ENCODE peak calls at places on chromosome 5, in four cellular contexts. A is hepatocyte, D is endodermal cell, H is tibial artery. L is an unnamed sample.

GRCh38 chr5:36403601-36404311 is 102.1 kb upstream of the RANBP3L start:
- DNase-seq in A (no peak), D (no peak), H (peak; percentile 69), L (no peak)

GRCh38 chr5:138748630-138749081 is 4.6 kb upstream of the CTNNA1 start:
- DNase-seq in A (no peak), D (no peak), H (peak; percentile 75), L (no peak)

GRCh38 chr5:16842916-16843315 is 93.2 kb downstream of the MYO10 start:
- DNase-seq in A (peak; percentile 44), D (no peak), H (no peak), L (no peak)

GRCh38 chr5:77316871-77317661 is 106.6 kb downstream of the PDE8B start:
- DNase-seq in A (no peak), D (no peak), H (no peak), L (no peak)

GRCh38 chr5:66595877-66596790 is at the start of gene MAST4:
- DNase-seq in A (peak; percentile 91), D (peak; percentile 99), H (peak; percentile 66), L (peak; percentile 86)

GRCh38 chr5:173752636-173753035 is 135.5 kb upstream of the CPEB4 start:
- DNase-seq in A (no peak), D (no peak), H (no peak), L (no peak)

GRCh38 chr5:140083650-140084049 is 30.3 kb upstream of the PURA start:
- DNase-seq in A (no peak), D (no peak), H (no peak), L (no peak)

GRCh38 chr5:88674262-88675158 is 208.5 kb downstream of the MEF2C start:
- DNase-seq in A (no peak), D (peak; percentile 89), H (no peak), L (no peak)

GRCh38 chr5:153562189-153562588 is 71.7 kb downstream of the GRIA1 start:
- DNase-seq in A (no peak), D (no peak), H (no peak), L (peak; percentile 72)

GRCh38 chr5:95102687-95103086 is 182.2 kb downstream of the MCTP1 start:
- DNase-seq in A (no peak), D (no peak), H (no peak), L (no peak)

GRCh38 chr5:82156876-82157275 is 121.3 kb downstream of the RPS23 start:
- DNase-seq in A (peak; percentile 19), D (no peak), H (no peak), L (no peak)

GRCh38 chr5:23419115-23419514 is 88.3 kb upstream of the PRDM9 start:
- DNase-seq in A (no peak), D (no peak), H (no peak), L (peak; percentile 83)

GRCh38 chr5:141732417-141732816 is 50.4 kb upstream of the ARAP3 start:
- DNase-seq in A (no peak), D (no peak), H (no peak), L (no peak)

GRCh38 chr5:107523019-107523680 is 147.6 kb downstream of the EFNA5 start:
- DNase-seq in A (no peak), D (no peak), H (no peak), L (peak; percentile 66)

GRCh38 chr5:77076961-77077820 is 9.9 kb downstream of the ZBED3 start:
- DNase-seq in A (peak; percentile 84), D (peak; percentile 94), H (peak; percentile 43), L (peak; percentile 46)

GRCh38 chr5:137572042-137572695 is 73.0 kb upstream of the SPOCK1 start:
- DNase-seq in A (no peak), D (no peak), H (no peak), L (no peak)

GRCh38 chr5:154610321-154611154 is 132.5 kb upstream of the HAND1 start:
- DNase-seq in A (peak; percentile 90), D (peak; percentile 97), H (peak; percentile 60), L (peak; percentile 56)

GRCh38 chr5:179731791-179732411 is 721 bp upstream of the MAML1 start:
- DNase-seq in A (peak; percentile 73), D (peak; percentile 61), H (peak; percentile 35), L (peak; percentile 87)

GRCh38 chr5:131394128-131394527 is 130.3 kb downstream of the CDC42SE2 start:
- DNase-seq in A (peak; percentile 32), D (no peak), H (no peak), L (peak; percentile 9)

GRCh38 chr5:106827061-106827460 is 843.7 kb downstream of the EFNA5 start:
- DNase-seq in A (peak; percentile 5), D (no peak), H (no peak), L (no peak)

GRCh38 chr5:103307470-103307869 is 48.9 kb downstream of the MACIR start:
- DNase-seq in A (no peak), D (no peak), H (no peak), L (no peak)

GRCh38 chr5:10424124-10424731 is 17.5 kb upstream of the ROPN1L start:
- DNase-seq in A (peak; percentile 52), D (peak; percentile 75), H (no peak), L (no peak)

GRCh38 chr5:78497573-78498533 is 137.4 kb downstream of the SCAMP1 start:
- DNase-seq in A (no peak), D (no peak), H (no peak), L (no peak)

DNA sequence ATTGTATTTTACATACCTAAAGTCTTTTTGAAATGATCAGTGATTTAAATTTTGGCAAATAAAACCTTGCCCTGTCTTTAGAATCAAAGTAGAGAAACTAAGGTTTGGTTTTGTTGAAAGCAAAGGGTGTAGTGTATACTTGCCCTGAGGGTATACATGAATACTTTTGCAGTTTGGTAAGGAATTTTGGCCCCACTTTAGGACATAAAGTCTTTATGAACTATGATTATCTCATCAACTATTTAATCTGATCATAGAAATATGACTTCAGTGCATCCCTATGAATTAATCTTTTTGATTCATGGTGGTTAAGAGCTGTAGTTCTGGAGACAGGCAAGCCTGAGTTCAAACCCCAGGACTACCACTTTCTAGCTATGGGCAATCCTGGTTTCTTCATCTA is 17.7 kb downstream of the RAD1 start:
- DNase-seq in A (no peak), D (no peak), H (no peak), L (no peak)
- H3K4me1 ChIP-seq in A (no peaks in the 10 kb centered on the region), D (peaks cover 7% of the 10 kb centered on the region), H (no peaks in the 10 kb centered on the region), L (no peaks in the 10 kb centered on the region)

GRCh38 chr5:149526855-149527590 is 24.2 kb downstream of the CSNK1A1 start:
- DNase-seq in A (no peak), D (no peak), H (no peak), L (no peak)
- H3K27ac ChIP-seq in A (no peak overlapping the region), D (no peak overlapping the region), H (peak overlapping the region; percentile 42), L (no peak overlapping the region)

GRCh38 chr5:80216753-80217596 is 38.9 kb downstream of the SERINC5 start:
- DNase-seq in A (no peak), D (no peak), H (peak; percentile 49), L (no peak)

GRCh38 chr5:80219381-80219780 is 36.5 kb downstream of the SERINC5 start:
- DNase-seq in A (no peak), D (no peak), H (no peak), L (no peak)

GRCh38 chr5:80216096-80216495 is 39.8 kb downstream of the SERINC5 start:
- DNase-seq in A (no peak), D (no peak), H (no peak), L (no peak)

GRCh38 chr5:80215523-80215922 is 40.3 kb downstream of the SERINC5 start:
- DNase-seq in A (no peak), D (no peak), H (no peak), L (no peak)

GRCh38 chr5:80217667-80218066 is 38.2 kb downstream of the SERINC5 start:
- DNase-seq in A (no peak), D (no peak), H (no peak), L (no peak)
- H3K4me1 ChIP-seq in A (no peaks in the 10 kb centered on the region), D (no peaks in the 10 kb centered on the region), H (no peaks in the 10 kb centered on the region), L (peaks cover 17% of the 10 kb centered on the region)

GRCh38 chr5:180787711-180788431 is 14.7 kb downstream of the MGAT1 start:
- DNase-seq in A (no peak), D (peak; percentile 83), H (no peak), L (no peak)
- H3K27ac ChIP-seq in A (peak overlapping the region; percentile 89), D (peak overlapping the region; percentile 97), H (peak overlapping the region; percentile 82), L (no peak overlapping the region)

GRCh38 chr5:132489051-132489770 is 1.4 kb downstream of the IRF1 start:
- DNase-seq in A (peak; percentile 6), D (peak; percentile 45), H (no peak), L (no peak)
- H3K4me1 ChIP-seq in A (peaks cover 18% of the 10 kb centered on the region), D (peaks cover 5% of the 10 kb centered on the region), H (no peaks in the 10 kb centered on the region), L (peaks cover 35% of the 10 kb centered on the region)

DNA sequence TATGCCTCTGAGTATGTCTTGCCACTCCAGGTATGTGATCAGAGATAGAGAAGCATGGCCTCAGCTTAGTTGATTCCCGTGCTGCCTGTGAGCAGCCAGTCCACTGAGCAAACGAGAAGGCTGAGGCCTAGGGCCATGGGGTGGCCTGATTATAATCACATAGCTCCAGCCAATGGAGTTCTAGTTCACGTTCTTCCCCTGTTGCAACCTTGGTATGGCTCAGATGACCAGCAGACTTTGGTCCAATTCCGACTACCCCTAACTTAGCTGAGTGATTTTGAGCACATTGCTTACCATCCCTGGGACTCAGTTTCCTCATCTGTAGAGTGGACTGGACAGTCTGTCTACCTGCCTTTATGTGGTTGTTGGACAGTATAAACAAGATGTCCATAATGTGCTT is 68.4 kb downstream of the PPARGC1B start:
- DNase-seq in A (no peak), D (no peak), H (no peak), L (no peak)
- H3K27ac ChIP-seq in A (no peak overlapping the region), D (no peak overlapping the region), H (no peak overlapping the region), L (no peak overlapping the region)

GRCh38 chr5:115545065-115545882 is 699 bp upstream of the FEM1C start:
- DNase-seq in A (no peak), D (no peak), H (no peak), L (no peak)

GRCh38 chr5:115542651-115543364 is 1.8 kb downstream of the FEM1C start:
- DNase-seq in A (no peak), D (no peak), H (no peak), L (no peak)

GRCh38 chr5:115544371-115545064 is at the start of gene FEM1C:
- DNase-seq in A (peak; percentile 99), D (peak; percentile 100), H (peak; percentile 97), L (peak; percentile 97)

GRCh38 chr5:115543365-115543700 is 1.2 kb downstream of the FEM1C start:
- DNase-seq in A (peak; percentile 50), D (no peak), H (no peak), L (no peak)

GRCh38 chr5:115543931-115544370 is 624 bp downstream of the FEM1C start:
- DNase-seq in A (peak; percentile 62), D (no peak), H (peak; percentile 50), L (peak; percentile 61)
- H3K4me1 ChIP-seq in A (no peaks in the 10 kb centered on the region), D (no peaks in the 10 kb centered on the region), H (no peaks in the 10 kb centered on the region), L (no peaks in the 10 kb centered on the region)

DNA sequence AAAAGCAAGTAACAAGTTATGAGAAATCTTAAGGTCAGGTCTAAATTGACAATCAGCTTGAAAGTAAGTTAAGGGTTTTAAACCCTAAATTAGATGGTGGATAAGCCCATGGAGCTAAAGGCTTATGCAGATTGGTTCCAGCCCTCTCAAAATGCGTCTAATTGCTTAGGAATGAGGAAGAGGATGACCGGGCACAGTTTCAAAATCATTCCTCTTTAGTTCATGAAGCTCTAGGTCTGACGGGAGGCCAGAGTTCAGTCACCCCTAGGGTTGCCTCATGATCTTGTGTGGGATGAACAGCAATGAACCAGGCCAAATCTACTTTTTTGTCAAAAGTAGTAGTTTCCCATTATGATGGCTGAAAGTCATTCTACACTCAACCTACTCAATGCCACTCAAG is 75.4 kb downstream of the SLC38A9 start:
- DNase-seq in A (peak; percentile 32), D (no peak), H (peak; percentile 28), L (no peak)
- H3K27ac ChIP-seq in A (peak overlapping the region; percentile 39), D (no peak overlapping the region), H (no peak overlapping the region), L (no peak overlapping the region)

L was measured in mammary epithelial cell.